ENCODE peak calls at places on chromosomes 1 and 21, in six cellular contexts. K, C, B, T, Y and P are unnamed samples.

GRCh38 chr1:114756949-114757454 is 782 bp downstream of the CSDE1 start:
- DNase-seq in K (peak; percentile 42), C (no peak), B (peak; percentile 81), T (peak; percentile 36), Y (peak; percentile 60), P (no peak)

GRCh38 chr1:93770640-93771039 is 89.0 kb upstream of the BCAR3 start:
- DNase-seq in K (no peak), C (no peak), B (peak; percentile 46), T (no peak), Y (peak; percentile 38), P (peak; percentile 69)

GRCh38 chr1:98490099-98490498 is 171.4 kb upstream of the SNX7 start:
- DNase-seq in K (no peak), C (no peak), B (no peak), T (no peak), Y (no peak), P (no peak)

GRCh38 chr1:89484097-89485038 is 40.3 kb upstream of the LRRC8B start:
- DNase-seq in K (no peak), C (no peak), B (no peak), T (no peak), Y (no peak), P (no peak)

GRCh38 chr1:202315576-202316168 is 26.1 kb downstream of the UBE2T start:
- DNase-seq in K (peak; percentile 82), C (no peak), B (peak; percentile 90), T (peak; percentile 81), Y (peak; percentile 76), P (peak; percentile 96)

GRCh38 chr1:200970771-200971427 is 52.6 kb downstream of the KIF21B start:
- DNase-seq in K (no peak), C (no peak), B (no peak), T (no peak), Y (no peak), P (no peak)

GRCh38 chr1:201495447-201496295 is 11.3 kb downstream of the CSRP1 start:
- DNase-seq in K (peak; percentile 52), C (no peak), B (peak; percentile 35), T (peak; percentile 32), Y (peak; percentile 79), P (no peak)

GRCh38 chr1:226626577-226626956 is 78.0 kb downstream of the STUM start:
- DNase-seq in K (peak; percentile 65), C (no peak), B (peak; percentile 74), T (peak; percentile 77), Y (peak; percentile 75), P (peak; percentile 92)

GRCh38 chr21:15695241-15695640 is 34.5 kb upstream of the USP25 start:
- DNase-seq in K (no peak), C (no peak), B (no peak), T (no peak), Y (peak; percentile 7), P (no peak)

GRCh38 chr1:183569141-183569540 is 21.1 kb downstream of the NCF2 start:
- DNase-seq in K (no peak), C (no peak), B (no peak), T (no peak), Y (no peak), P (peak; percentile 32)

GRCh38 chr1:116769561-116769977 is 15.3 kb downstream of the CD2 start:
- DNase-seq in K (no peak), C (no peak), B (no peak), T (no peak), Y (no peak), P (no peak)

GRCh38 chr1:235004840-235005391 is 123.7 kb downstream of the TOMM20 start:
- DNase-seq in K (no peak), C (no peak), B (no peak), T (no peak), Y (no peak), P (no peak)

GRCh38 chr1:61524206-61524605 is 200.7 kb downstream of the TM2D1 start:
- DNase-seq in K (no peak), C (no peak), B (no peak), T (no peak), Y (peak; percentile 42), P (no peak)

GRCh38 chr21:43268804-43269186 is 100.0 kb downstream of the CRYAA start:
- DNase-seq in K (no peak), C (no peak), B (no peak), T (no peak), Y (no peak), P (no peak)

GRCh38 chr1:111541721-111542120 is 38.3 kb upstream of the ADORA3 start:
- DNase-seq in K (no peak), C (no peak), B (no peak), T (no peak), Y (peak; percentile 45), P (peak; percentile 52)

GRCh38 chr1:182615468-182616129 is 11.4 kb upstream of the RGS16 start:
- DNase-seq in K (peak; percentile 41), C (no peak), B (peak; percentile 86), T (no peak), Y (peak; percentile 66), P (peak; percentile 78)

DNA sequence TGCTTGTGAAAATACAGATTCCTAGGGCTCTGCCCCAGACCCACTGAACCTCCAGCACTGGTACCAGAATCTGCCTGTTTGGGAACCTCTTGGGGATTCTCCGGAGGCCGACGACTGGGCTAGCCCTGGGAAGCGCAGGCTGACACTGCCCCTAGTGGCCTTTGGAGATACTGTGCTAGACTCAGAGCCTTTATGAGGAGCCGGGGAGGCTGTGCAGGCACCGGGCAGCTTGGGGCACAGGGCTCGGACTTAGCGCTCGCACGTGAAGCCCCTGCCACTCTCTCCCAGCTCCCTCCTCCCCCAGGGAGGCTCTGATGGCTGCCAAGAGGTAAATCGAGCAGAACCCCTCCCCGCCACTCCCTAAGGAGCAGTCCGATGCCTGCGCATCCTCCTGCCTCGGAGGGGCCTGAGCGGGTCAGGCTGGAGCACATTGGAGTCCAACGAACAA is 144.6 kb upstream of the TNR start:
- DNase-seq in K (peak; percentile 67), C (no peak), B (peak; percentile 91), T (peak; percentile 67), Y (peak; percentile 40), P (peak; percentile 95)
- TF ChIP-seq CTCF in K (peak; percentile 88), C (peak; percentile 82), B (peak; percentile 85), T (peak; percentile 86), Y (peak; percentile 82), P (peak; percentile 97)

GRCh38 chr1:115764541-115764940 is 4.0 kb downstream of the CASQ2 start:
- DNase-seq in K (peak; percentile 28), C (no peak), B (peak; percentile 62), T (peak; percentile 19), Y (peak; percentile 38), P (peak; percentile 74)
- TF ChIP-seq CTCF in K (no peak), C (peak; percentile 32), B (peak; percentile 60), T (peak; percentile 73), Y (peak; percentile 28), P (peak; percentile 81)

GRCh38 chr21:36430841-36431240 is 45.6 kb downstream of the CHAF1B start:
- DNase-seq in K (no peak), C (no peak), B (no peak), T (no peak), Y (peak; percentile 68), P (no peak)

GRCh38 chr21:36431252-36431651 is 46.1 kb downstream of the CHAF1B start:
- DNase-seq in K (no peak), C (no peak), B (no peak), T (no peak), Y (no peak), P (no peak)

GRCh38 chr21:36427502-36427901 is 42.3 kb downstream of the CHAF1B start:
- DNase-seq in K (no peak), C (no peak), B (no peak), T (no peak), Y (no peak), P (no peak)

GRCh38 chr21:36428789-36429671 is 43.8 kb downstream of the CHAF1B start:
- DNase-seq in K (no peak), C (no peak), B (no peak), T (no peak), Y (no peak), P (no peak)

GRCh38 chr21:36429672-36430546 is 44.7 kb downstream of the CHAF1B start:
- DNase-seq in K (peak; percentile 32), C (peak; percentile 95), B (peak; percentile 68), T (no peak), Y (peak; percentile 99), P (peak; percentile 91)
- TF ChIP-seq CTCF in K (no peak), C (peak; percentile 18), B (peak; percentile 22), T (peak; percentile 23), Y (peak; percentile 7), P (peak; percentile 62)

DNA sequence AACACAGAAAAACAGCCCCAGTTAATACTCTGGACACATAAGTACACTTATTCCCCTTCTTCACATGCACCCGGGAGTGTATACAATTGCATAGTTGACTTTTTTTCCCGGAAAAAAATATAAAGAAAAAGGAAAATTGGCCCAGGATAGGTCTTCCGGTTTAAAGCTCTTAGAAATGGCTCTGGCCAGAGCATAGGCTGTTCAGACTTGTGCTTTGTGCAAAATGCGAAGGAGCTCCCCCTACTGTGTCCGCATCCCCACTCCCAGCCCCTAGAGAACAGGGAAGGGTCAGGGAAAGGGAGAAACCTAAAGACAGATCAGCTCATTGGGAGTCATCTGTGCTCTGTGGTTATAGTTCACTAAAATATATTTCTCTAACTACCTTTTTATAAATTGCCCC is 5.5 kb upstream of the MTMR11 start:
- DNase-seq in K (no peak), C (no peak), B (peak; percentile 75), T (peak; percentile 41), Y (peak; percentile 54), P (peak; percentile 82)
- TF ChIP-seq CTCF in K (peak; percentile 29), C (peak; percentile 26), B (peak; percentile 61), T (peak; percentile 45), Y (peak; percentile 52), P (peak; percentile 71)